ENCODE peak calls at places on chromosomes 13 and 19, in eight cellular contexts. H is psoas muscle, B is cardiac muscle cell, P is uterus, A is tibial nerve, T is colonic mucosa, R is neuronal stem cell, Z is NT2/D1. M is an unnamed sample. For H3K4me1, the result is how much of the 10 kb centered on the place peaks cover.

GRCh38 chr13:41059896-41060722 is 1.2 kb upstream of the WBP4 start:
- DNase-seq in H (peak), B (peak), P (peak), A (peak), T (peak), R (peak), Z (peak), M (peak)

GRCh38 chr13:41511827-41512226 is 54.5 kb downstream of the RGCC start:
- DNase-seq in H (no peak), B (no peak), P (no peak), A (no peak), T (no peak), R (no peak), Z (no peak), M (no peak)

GRCh38 chr13:28059214-28059613 is 41.2 kb downstream of the FLT3 start:
- DNase-seq in H (no peak), B (peak), P (no peak), A (no peak), T (peak), R (peak), Z (no peak), M (no peak)

GRCh38 chr13:113073942-113074341 is 31.6 kb upstream of the F7 start:
- DNase-seq in H (peak), B (no peak), P (no peak), A (no peak), T (no peak), R (no peak), Z (no peak), M (peak)

GRCh38 chr13:106036870-106037269 is 498.6 kb downstream of the EFNB2 start:
- DNase-seq in H (no peak), B (peak), P (no peak), A (no peak), T (no peak), R (no peak), Z (no peak), M (peak)

GRCh38 chr19:42634409-42635232 is 39.9 kb upstream of the CEACAM8 start:
- DNase-seq in H (no peak), B (no peak), P (no peak), A (no peak), T (no peak), R (no peak), Z (peak), M (no peak)

GRCh38 chr13:90420683-90421082 is 926.8 kb upstream of the MIR17HG start:
- DNase-seq in H (no peak), B (no peak), P (no peak), A (no peak), T (no peak), R (no peak), Z (no peak), M (no peak)

GRCh38 chr19:3774621-3775373 is 2.8 kb upstream of the RAX2 start:
- DNase-seq in H (no peak), B (no peak), P (no peak), A (no peak), T (no peak), R (no peak), Z (no peak), M (no peak)

GRCh38 chr13:85993567-85993966 is 194.3 kb upstream of the SLITRK6 start:
- DNase-seq in H (no peak), B (no peak), P (no peak), A (no peak), T (no peak), R (no peak), Z (no peak), M (no peak)

GRCh38 chr19:19997656-19998268 is 41.5 kb downstream of the ZNF682 start:
- DNase-seq in H (peak), B (peak), P (no peak), A (no peak), T (no peak), R (no peak), Z (peak), M (peak)

GRCh38 chr19:35797663-35798062 is 15.0 kb downstream of the PRODH2 start:
- DNase-seq in H (no peak), B (peak), P (no peak), A (no peak), T (no peak), R (no peak), Z (no peak), M (no peak)

GRCh38 chr19:40159744-40160143 is 31.5 kb upstream of the MAP3K10 start:
- DNase-seq in H (no peak), B (no peak), P (no peak), A (no peak), T (no peak), R (no peak), Z (no peak), M (no peak)

GRCh38 chr13:34617684-34618083 is 324.4 kb upstream of the NBEA start:
- DNase-seq in H (no peak), B (no peak), P (no peak), A (no peak), T (no peak), R (no peak), Z (no peak), M (no peak)

GRCh38 chr19:40542197-40542859 is 34.3 kb upstream of the SHKBP1 start:
- DNase-seq in H (peak), B (no peak), P (peak), A (no peak), T (peak), R (no peak), Z (no peak), M (peak)

GRCh38 chr13:77919351-77920294 is 992 bp upstream of the EDNRB start:
- DNase-seq in H (peak), B (peak), P (peak), A (peak), T (peak), R (peak), Z (no peak), M (peak)

GRCh38 chr19:1451916-1452801 is 2.2 kb downstream of the APC2 start:
- DNase-seq in H (no peak), B (no peak), P (no peak), A (no peak), T (no peak), R (no peak), Z (no peak), M (no peak)

GRCh38 chr13:51096131-51096530 is 14.9 kb downstream of the C13orf42 start:
- DNase-seq in H (no peak), B (peak), P (no peak), A (no peak), T (no peak), R (no peak), Z (no peak), M (no peak)

GRCh38 chr13:72160977-72161376 is 294.0 kb upstream of the DACH1 start:
- DNase-seq in H (no peak), B (no peak), P (no peak), A (no peak), T (no peak), R (no peak), Z (no peak), M (no peak)

GRCh38 chr13:102212729-102213128 is 189.1 kb downstream of the FGF14 start:
- DNase-seq in H (no peak), B (no peak), P (no peak), A (no peak), T (no peak), R (no peak), Z (peak), M (no peak)

GRCh38 chr13:50543767-50544166 is 299.7 kb downstream of the DLEU7 start:
- DNase-seq in H (peak), B (no peak), P (no peak), A (no peak), T (no peak), R (no peak), Z (no peak), M (no peak)

GRCh38 chr19:41192574-41193419 is at the start of gene CYP2S1:
- DNase-seq in H (no peak), B (peak), P (no peak), A (no peak), T (peak), R (no peak), Z (no peak), M (peak)

GRCh38 chr13:42458193-42458592 is 115.8 kb upstream of the TNFSF11 start:
- DNase-seq in H (no peak), B (no peak), P (no peak), A (no peak), T (no peak), R (no peak), Z (no peak), M (no peak)

GRCh38 chr19:7905298-7905697 is 1.6 kb downstream of the MAP2K7 start:
- DNase-seq in H (no peak), B (no peak), P (no peak), A (no peak), T (no peak), R (no peak), Z (no peak), M (no peak)

GRCh38 chr19:55464669-55465068 is at the start of gene C19orf85:
- DNase-seq in H (no peak), B (no peak), P (no peak), A (no peak), T (no peak), R (peak), Z (peak), M (no peak)

GRCh38 chr19:8352134-8352827 is 9.2 kb upstream of the KANK3 start:
- DNase-seq in H (no peak), B (no peak), P (no peak), A (no peak), T (no peak), R (no peak), Z (no peak), M (no peak)

GRCh38 chr19:1066748-1067340 is at the start of gene ARHGAP45:
- DNase-seq in H (peak), B (no peak), P (no peak), A (no peak), T (peak), R (no peak), Z (no peak), M (peak)

GRCh38 chr19:34224996-34225658 is 29.2 kb upstream of the GARRE1 start:
- DNase-seq in H (no peak), B (no peak), P (no peak), A (no peak), T (no peak), R (no peak), Z (peak), M (no peak)

GRCh38 chr19:29564574-29565005 is 38.8 kb downstream of the VSTM2B start:
- DNase-seq in H (no peak), B (no peak), P (no peak), A (no peak), T (no peak), R (no peak), Z (no peak), M (no peak)

DNA sequence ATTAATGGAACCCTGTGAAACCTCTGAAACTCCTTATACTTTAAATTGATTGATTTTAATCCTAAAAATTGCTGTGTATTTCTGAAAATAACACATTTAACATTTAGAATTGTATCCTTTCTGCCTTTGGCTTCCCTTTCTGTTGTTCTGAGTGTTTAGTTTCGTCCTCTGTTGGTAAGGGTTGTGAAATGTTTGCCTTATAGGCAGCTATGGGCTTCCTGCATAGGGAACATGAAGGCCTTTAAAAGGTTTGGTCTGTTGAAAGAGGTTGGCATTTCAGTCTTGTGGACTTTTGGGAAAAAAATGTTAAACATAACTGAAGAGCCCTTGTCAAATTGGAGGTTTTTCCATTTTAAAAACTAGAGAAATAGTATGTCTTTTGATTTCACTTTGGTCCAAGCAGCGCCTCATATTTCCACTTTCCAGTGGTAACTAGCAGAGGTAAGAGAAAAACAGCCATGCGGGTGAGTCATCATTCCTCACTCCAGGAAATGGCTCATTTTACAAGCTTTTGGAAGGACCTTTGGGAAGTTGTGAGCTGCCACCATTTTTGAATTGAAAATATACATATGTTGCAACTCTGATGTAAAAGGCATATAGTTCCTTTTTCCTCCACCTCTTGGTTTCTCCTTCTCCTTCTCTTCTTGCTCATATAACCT is 22.8 kb downstream of the GPC6 start:
- DNase-seq in H (no peak), B (no peak), P (no peak), A (no peak), T (no peak), R (no peak), Z (no peak), M (no peak)
- H3K4me1 ChIP-seq in H (under half), B (under half), P (under half), A (under half), T (under half), R (under half), Z (under half), M (under half)

GRCh38 chr13:45107539-45107938 is 12.8 kb upstream of the GTF2F2 start:
- DNase-seq in H (no peak), B (no peak), P (no peak), A (no peak), T (no peak), R (no peak), Z (no peak), M (no peak)
- H3K4me1 ChIP-seq in H (under half), B (under half), P (under half), A (under half), T (under half), R (under half), Z (under half), M (under half)

DNA sequence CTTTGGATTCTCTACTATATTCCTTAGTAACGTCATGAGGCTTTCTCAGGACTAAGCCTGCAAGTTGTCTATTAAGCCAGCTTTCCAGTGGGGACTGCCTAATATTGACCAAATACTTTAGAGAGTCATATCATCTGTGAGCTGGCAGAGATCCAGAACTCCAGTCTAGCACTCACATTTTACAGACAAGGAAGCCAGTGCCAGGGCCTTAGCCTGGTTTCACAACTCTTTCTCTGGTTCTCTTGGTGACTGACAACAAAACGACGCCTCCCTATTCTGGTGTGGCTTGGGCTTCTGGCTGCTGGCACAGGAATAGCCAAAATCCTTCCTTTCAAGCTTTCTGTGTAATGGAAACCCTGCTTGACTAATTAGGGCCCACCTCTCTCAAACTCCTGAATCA is 75.0 kb upstream of the UBL3 start:
- DNase-seq in H (peak), B (peak), P (peak), A (peak), T (peak), R (no peak), Z (no peak), M (no peak)
- H3K4me1 ChIP-seq in H (under half), B (under half), P (under half), A (under half), T (under half), R (under half), Z (under half), M (under half)

GRCh38 chr13:94455414-94455813 is 24.1 kb downstream of the DCT start:
- DNase-seq in H (no peak), B (no peak), P (no peak), A (no peak), T (no peak), R (no peak), Z (no peak), M (no peak)

GRCh38 chr13:94454906-94455305 is 24.6 kb downstream of the DCT start:
- DNase-seq in H (no peak), B (no peak), P (no peak), A (no peak), T (no peak), R (no peak), Z (no peak), M (no peak)

GRCh38 chr13:94459116-94459515 is 20.4 kb downstream of the DCT start:
- DNase-seq in H (no peak), B (no peak), P (no peak), A (no peak), T (no peak), R (no peak), Z (no peak), M (no peak)

DNA sequence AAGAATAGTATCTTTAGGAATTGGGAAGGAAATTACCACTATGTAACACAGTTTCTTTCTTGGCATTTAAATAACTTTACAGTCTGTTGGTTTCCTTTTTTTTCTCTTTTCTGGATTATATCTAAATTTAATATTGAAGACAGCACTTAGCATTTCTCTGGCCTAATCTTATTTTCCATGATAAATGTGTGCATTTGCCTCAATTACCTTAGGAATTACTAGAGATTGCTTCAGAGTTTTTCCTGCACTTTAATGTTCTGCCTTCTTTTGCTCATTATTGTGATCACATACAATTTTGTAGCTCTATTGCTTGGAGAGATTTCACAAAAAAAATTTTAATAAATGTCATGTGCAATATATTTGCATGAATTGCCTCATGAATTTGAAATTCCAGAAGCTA is 25.1 kb downstream of the DCT start:
- DNase-seq in H (no peak), B (no peak), P (no peak), A (no peak), T (no peak), R (no peak), Z (no peak), M (no peak)
- H3K4me1 ChIP-seq in H (under half), B (under half), P (under half), A (under half), T (under half), R (under half), Z (under half), M (under half)